ENCODE peak calls at places on chromosomes 3 and 15, in nine cellular contexts. X is bronchial epithelial cell, G is left ventricle myocardium inferior, K is GM12878, Z is aorta, Q is ascending aorta, S is kidney, E is DND-41, B is lower lobe of right lung. Y is an unnamed sample.

GRCh38 chr3:105786988-105787387 is 81.8 kb downstream of the CBLB start:
- DNase-seq in X (no peak), G (no peak), K (no peak), Z (no peak), Q (no peak), S (no peak), E (no peak), B (no peak), Y (no peak)

GRCh38 chr3:14357463-14357862 is 44.9 kb upstream of the SLC6A6 start:
- DNase-seq in X (no peak), G (no peak), K (no peak), Z (no peak), Q (no peak), S (no peak), E (no peak), B (no peak), Y (no peak)

GRCh38 chr15:75684648-75685047 is 28.0 kb downstream of the CSPG4 start:
- DNase-seq in X (no peak), G (no peak), K (no peak), Z (no peak), Q (no peak), S (no peak), E (no peak), B (no peak), Y (no peak)

GRCh38 chr3:151200586-151200985 is 2.4 kb downstream of the GPR171 start:
- DNase-seq in X (no peak), G (no peak), K (no peak), Z (no peak), Q (no peak), S (no peak), E (no peak), B (no peak), Y (no peak)

GRCh38 chr3:129211772-129212171 is 28.1 kb upstream of the CNBP start:
- DNase-seq in X (peak; percentile 99), G (peak; percentile 67), K (no peak), Z (peak; percentile 76), Q (peak; percentile 78), S (peak; percentile 94), E (no peak), B (peak; percentile 83), Y (peak; percentile 71)

GRCh38 chr15:52378746-52379394 is 83.3 kb upstream of the MYO5C start:
- DNase-seq in X (no peak), G (no peak), K (peak; percentile 77), Z (no peak), Q (no peak), S (no peak), E (no peak), B (no peak), Y (no peak)

GRCh38 chr3:168544097-168544957 is 448.6 kb upstream of the GOLIM4 start:
- DNase-seq in X (peak; percentile 24), G (no peak), K (no peak), Z (no peak), Q (no peak), S (no peak), E (no peak), B (no peak), Y (no peak)

GRCh38 chr3:50050361-50050760 is 38.4 kb upstream of the RBM5 start:
- DNase-seq in X (no peak), G (no peak), K (no peak), Z (no peak), Q (no peak), S (no peak), E (no peak), B (no peak), Y (no peak)

GRCh38 chr3:61847784-61848462 is 286.6 kb downstream of the PTPRG start:
- DNase-seq in X (no peak), G (peak; percentile 71), K (no peak), Z (peak; percentile 63), Q (peak; percentile 83), S (peak; percentile 87), E (no peak), B (peak; percentile 71), Y (peak; percentile 72)

GRCh38 chr3:111590096-111590491 is 5.1 kb downstream of the ZBED2 start:
- DNase-seq in X (peak; percentile 68), G (no peak), K (no peak), Z (no peak), Q (no peak), S (no peak), E (no peak), B (no peak), Y (no peak)

GRCh38 chr3:128482857-128483656 is 9.9 kb downstream of the GATA2 start:
- DNase-seq in X (peak; percentile 25), G (no peak), K (no peak), Z (peak; percentile 59), Q (no peak), S (peak; percentile 83), E (no peak), B (peak; percentile 47), Y (peak; percentile 60)

GRCh38 chr15:99366013-99366412 is 114.7 kb downstream of the LRRC28 start:
- DNase-seq in X (no peak), G (no peak), K (no peak), Z (no peak), Q (no peak), S (no peak), E (no peak), B (no peak), Y (no peak)

GRCh38 chr3:119145500-119146167 is at the start of gene TEX55:
- DNase-seq in X (peak; percentile 57), G (peak; percentile 16), K (no peak), Z (no peak), Q (no peak), S (no peak), E (no peak), B (no peak), Y (peak; percentile 22)

GRCh38 chr3:93969997-93970396 is 3.7 kb downstream of the PROS1 start:
- DNase-seq in X (no peak), G (no peak), K (no peak), Z (no peak), Q (no peak), S (no peak), E (no peak), B (no peak), Y (no peak)

GRCh38 chr3:155093261-155093660 is 13.1 kb downstream of the MME start:
- DNase-seq in X (no peak), G (no peak), K (no peak), Z (no peak), Q (no peak), S (no peak), E (peak; percentile 84), B (no peak), Y (no peak)

GRCh38 chr3:71785594-71786472 is 885 bp upstream of the PROK2 start:
- DNase-seq in X (no peak), G (no peak), K (no peak), Z (no peak), Q (no peak), S (no peak), E (no peak), B (no peak), Y (no peak)
- H3K4me3 ChIP-seq in X (no peak overlapping the region), G (peak overlapping the region; percentile 58), K (no peak overlapping the region), Z (no peak overlapping the region), Q (peak overlapping the region; percentile 45), S (no peak overlapping the region), E (no peak overlapping the region), B (peak overlapping the region; percentile 39), Y (peak overlapping the region; percentile 46)

GRCh38 chr15:88630141-88630721 is 8.6 kb upstream of the ISG20 start:
- DNase-seq in X (peak; percentile 55), G (no peak), K (no peak), Z (no peak), Q (no peak), S (peak; percentile 80), E (no peak), B (no peak), Y (peak; percentile 41)
- H3K36me3 ChIP-seq in X (peaks cover 33% of the 10 kb centered on the region), G (peaks cover 62% of the 10 kb centered on the region), K (peaks cover 32% of the 10 kb centered on the region), Z (peaks cover 4% of the 10 kb centered on the region), Q (peaks cover 49% of the 10 kb centered on the region), S (peaks cover 19% of the 10 kb centered on the region), E (peaks cover 67% of the 10 kb centered on the region), B (peaks cover 72% of the 10 kb centered on the region), Y (peaks cover 48% of the 10 kb centered on the region)

GRCh38 chr3:157132936-157133335 is 27.0 kb downstream of the CCNL1 start:
- DNase-seq in X (no peak), G (no peak), K (no peak), Z (no peak), Q (no peak), S (no peak), E (no peak), B (no peak), Y (no peak)

GRCh38 chr3:157136647-157137387 is 23.1 kb downstream of the CCNL1 start:
- DNase-seq in X (peak; percentile 64), G (no peak), K (no peak), Z (no peak), Q (no peak), S (peak; percentile 65), E (no peak), B (peak; percentile 51), Y (no peak)

GRCh38 chr3:157134620-157135191 is 25.2 kb downstream of the CCNL1 start:
- DNase-seq in X (no peak), G (no peak), K (no peak), Z (no peak), Q (peak; percentile 77), S (no peak), E (no peak), B (no peak), Y (no peak)

GRCh38 chr3:157133434-157134320 is 26.3 kb downstream of the CCNL1 start:
- DNase-seq in X (no peak), G (no peak), K (no peak), Z (no peak), Q (no peak), S (no peak), E (no peak), B (no peak), Y (no peak)

GRCh38 chr3:157135671-157136396 is 24.1 kb downstream of the CCNL1 start:
- DNase-seq in X (peak; percentile 73), G (no peak), K (no peak), Z (no peak), Q (no peak), S (peak; percentile 59), E (no peak), B (no peak), Y (no peak)
- H3K4me3 ChIP-seq in X (no peak overlapping the region), G (no peak overlapping the region), K (no peak overlapping the region), Z (no peak overlapping the region), Q (no peak overlapping the region), S (no peak overlapping the region), E (no peak overlapping the region), B (no peak overlapping the region), Y (no peak overlapping the region)

GRCh38 chr15:70064441-70064840 is 33.3 kb downstream of the TLE3 start:
- DNase-seq in X (no peak), G (no peak), K (no peak), Z (no peak), Q (no peak), S (no peak), E (no peak), B (peak; percentile 10), Y (no peak)

GRCh38 chr15:70063992-70064379 is 33.7 kb downstream of the TLE3 start:
- DNase-seq in X (no peak), G (no peak), K (no peak), Z (no peak), Q (no peak), S (no peak), E (no peak), B (peak; percentile 8), Y (no peak)

GRCh38 chr15:70061696-70062270 is 35.9 kb downstream of the TLE3 start:
- DNase-seq in X (no peak), G (no peak), K (no peak), Z (no peak), Q (no peak), S (no peak), E (no peak), B (no peak), Y (no peak)

GRCh38 chr15:70062321-70062956 is 35.3 kb downstream of the TLE3 start:
- DNase-seq in X (no peak), G (peak; percentile 80), K (no peak), Z (no peak), Q (peak; percentile 77), S (peak; percentile 92), E (no peak), B (no peak), Y (peak; percentile 71)

GRCh38 chr15:70063284-70063991 is 34.3 kb downstream of the TLE3 start:
- DNase-seq in X (no peak), G (no peak), K (no peak), Z (no peak), Q (no peak), S (no peak), E (no peak), B (no peak), Y (no peak)
- H3K36me3 ChIP-seq in X (peaks cover 35% of the 10 kb centered on the region), G (peaks cover 56% of the 10 kb centered on the region), K (peaks cover 47% of the 10 kb centered on the region), Z (peaks cover 7% of the 10 kb centered on the region), Q (peaks cover 53% of the 10 kb centered on the region), S (peaks cover 24% of the 10 kb centered on the region), E (peaks cover 84% of the 10 kb centered on the region), B (peaks cover 98% of the 10 kb centered on the region), Y (peaks cover 43% of the 10 kb centered on the region)